ENCODE peak calls at places on chromosomes 11 and 22, in eight cellular contexts. K is hypothalamus; L is spleen; B is LoVo; C is body of pancreas; Q is CD8-positive, alpha-beta memory T cell; W is dorsolateral prefrontal cortex; Y is GM20000. J is an unnamed sample.

GRCh38 chr22:39108487-39108886 is 11.4 kb downstream of the APOBEC3H start:
- DNase-seq in K (no peak), L (no peak), B (no peak), C (no peak), Q (no peak), W (no peak), Y (no peak), J (no peak)

GRCh38 chr11:103812680-103813079 is 223.8 kb upstream of the DDI1 start:
- DNase-seq in K (no peak), L (no peak), B (no peak), C (no peak), Q (no peak), W (no peak), Y (no peak), J (no peak)

GRCh38 chr11:73189315-73189714 is 28.8 kb upstream of the P2RY2 start:
- DNase-seq in K (no peak), L (peak), B (no peak), C (no peak), Q (no peak), W (no peak), Y (peak), J (no peak)

GRCh38 chr11:65059523-65059922 is 1.2 kb upstream of the NAALADL1 start:
- DNase-seq in K (no peak), L (no peak), B (no peak), C (no peak), Q (no peak), W (no peak), Y (no peak), J (no peak)

GRCh38 chr11:69562816-69563215 is 78.1 kb upstream of the CCND1 start:
- DNase-seq in K (no peak), L (no peak), B (no peak), C (no peak), Q (no peak), W (no peak), Y (no peak), J (no peak)

GRCh38 chr11:118530180-118530682 is 761 bp upstream of the TMEM25 start:
- DNase-seq in K (no peak), L (no peak), B (peak), C (peak), Q (no peak), W (no peak), Y (no peak), J (no peak)

GRCh38 chr11:8204596-8204995 is 35.8 kb upstream of the RIC3 start:
- DNase-seq in K (no peak), L (no peak), B (no peak), C (no peak), Q (no peak), W (no peak), Y (no peak), J (no peak)

GRCh38 chr11:35980646-35981402 is 37.0 kb downstream of the LDLRAD3 start:
- DNase-seq in K (no peak), L (no peak), B (no peak), C (no peak), Q (no peak), W (no peak), Y (no peak), J (no peak)

GRCh38 chr11:45643585-45643984 is 21.8 kb downstream of the CHST1 start:
- DNase-seq in K (no peak), L (peak), B (no peak), C (no peak), Q (no peak), W (no peak), Y (no peak), J (peak)

GRCh38 chr22:41766476-41766875 is 34.0 kb upstream of the CCDC134 start:
- DNase-seq in K (no peak), L (no peak), B (no peak), C (no peak), Q (no peak), W (no peak), Y (no peak), J (no peak)

GRCh38 chr11:59144096-59144495 is 1.4 kb downstream of the FAM111A start:
- DNase-seq in K (no peak), L (no peak), B (no peak), C (no peak), Q (no peak), W (no peak), Y (no peak), J (no peak)

GRCh38 chr22:50696799-50697561 is 24.4 kb downstream of the SHANK3 start:
- DNase-seq in K (no peak), L (peak), B (peak), C (peak), Q (no peak), W (peak), Y (no peak), J (no peak)

GRCh38 chr11:70641366-70641765 is 243.0 kb downstream of the CTTN start:
- DNase-seq in K (no peak), L (no peak), B (no peak), C (no peak), Q (no peak), W (no peak), Y (no peak), J (peak)

GRCh38 chr11:33930317-33931021 is 38.6 kb upstream of the LMO2 start:
- DNase-seq in K (no peak), L (no peak), B (no peak), C (no peak), Q (no peak), W (no peak), Y (no peak), J (no peak)

GRCh38 chr22:25795437-25795836 is 53.4 kb downstream of the MYO18B start:
- DNase-seq in K (no peak), L (no peak), B (no peak), C (no peak), Q (no peak), W (no peak), Y (no peak), J (no peak)

GRCh38 chr11:92591551-92591950 is 366.9 kb downstream of the FAT3 start:
- DNase-seq in K (no peak), L (no peak), B (no peak), C (no peak), Q (no peak), W (no peak), Y (no peak), J (no peak)

GRCh38 chr11:133228406-133229330 is 303.6 kb downstream of the OPCML start:
- DNase-seq in K (no peak), L (no peak), B (no peak), C (peak), Q (no peak), W (peak), Y (no peak), J (no peak)

GRCh38 chr11:47376543-47377371 is 1.6 kb downstream of the SPI1 start:
- DNase-seq in K (no peak), L (peak), B (no peak), C (no peak), Q (no peak), W (no peak), Y (no peak), J (no peak)

GRCh38 chr11:117502285-117502856 is 174.7 kb downstream of the CEP164 start:
- DNase-seq in K (no peak), L (no peak), B (no peak), C (no peak), Q (no peak), W (no peak), Y (no peak), J (no peak)

GRCh38 chr11:75495749-75496641 is 29.7 kb downstream of the GDPD5 start:
- DNase-seq in K (no peak), L (no peak), B (no peak), C (no peak), Q (no peak), W (no peak), Y (no peak), J (peak)

GRCh38 chr22:25598609-25599008 is 34.1 kb downstream of the GRK3 start:
- DNase-seq in K (no peak), L (no peak), B (no peak), C (no peak), Q (no peak), W (no peak), Y (no peak), J (no peak)

GRCh38 chr22:37205046-37205445 is 7.2 kb downstream of the SSTR3 start:
- DNase-seq in K (no peak), L (peak), B (no peak), C (peak), Q (no peak), W (no peak), Y (no peak), J (no peak)

GRCh38 chr11:67504950-67505561 is at the start of gene PITPNM1:
- DNase-seq in K (peak), L (peak), B (peak), C (peak), Q (peak), W (no peak), Y (peak), J (no peak)

GRCh38 chr11:45942381-45942780 is 19.9 kb downstream of the LARGE2 start:
- DNase-seq in K (no peak), L (no peak), B (no peak), C (no peak), Q (no peak), W (no peak), Y (no peak), J (no peak)

GRCh38 chr11:125423247-125423849 is 72.7 kb downstream of the FEZ1 start:
- DNase-seq in K (no peak), L (peak), B (peak), C (no peak), Q (no peak), W (no peak), Y (peak), J (no peak)

GRCh38 chr22:22754961-22755777 is 110.8 kb downstream of the GGTLC2 start:
- DNase-seq in K (no peak), L (no peak), B (no peak), C (no peak), Q (no peak), W (no peak), Y (no peak), J (no peak)

GRCh38 chr11:17508306-17508705 is 31.7 kb upstream of the ABCC8 start:
- DNase-seq in K (no peak), L (no peak), B (no peak), C (no peak), Q (no peak), W (no peak), Y (no peak), J (no peak)

GRCh38 chr11:46120711-46121327 is 435 bp downstream of the PHF21A start:
- DNase-seq in K (no peak), L (peak), B (peak), C (peak), Q (peak), W (peak), Y (peak), J (peak)

GRCh38 chr11:125188021-125188420 is 23.5 kb downstream of the PKNOX2 start:
- DNase-seq in K (no peak), L (no peak), B (no peak), C (no peak), Q (no peak), W (no peak), Y (no peak), J (peak)

GRCh38 chr11:73386026-73386425 is 9.8 kb downstream of the RELT start:
- DNase-seq in K (no peak), L (peak), B (no peak), C (no peak), Q (no peak), W (no peak), Y (peak), J (no peak)

GRCh38 chr11:2899080-2899783 is 13.7 kb upstream of the CDKN1C start:
- DNase-seq in K (no peak), L (no peak), B (no peak), C (no peak), Q (no peak), W (no peak), Y (no peak), J (peak)

GRCh38 chr11:44484211-44484610 is 81.3 kb upstream of the CD82 start:
- DNase-seq in K (no peak), L (no peak), B (no peak), C (no peak), Q (no peak), W (no peak), Y (peak), J (no peak)

GRCh38 chr11:102664001-102664752 is 39.0 kb upstream of the MMP20 start:
- DNase-seq in K (no peak), L (no peak), B (no peak), C (no peak), Q (no peak), W (no peak), Y (no peak), J (no peak)

GRCh38 chr11:61699737-61700160 is 19.6 kb downstream of the DAGLA start:
- DNase-seq in K (no peak), L (no peak), B (no peak), C (peak), Q (no peak), W (no peak), Y (no peak), J (no peak)

J was measured in HT1080.